ENCODE peak calls at places on chromosomes 4 and X, in seven cellular contexts. G is neuronal stem cell, J is fibroblast of lung, U is SK-N-SH, P is K562, N is HCT116, I is neural progenitor cell. E is an unnamed sample.

GRCh38 chr4:109947457-109947856 is 34.8 kb downstream of the EGF start:
- DNase-seq in U (no peak), N (no peak), P (no peak), G (no peak), I (no peak), J (peak; percentile 65), E (peak; percentile 51)

GRCh38 chr4:20422398-20422797 is 170.7 kb downstream of the SLIT2 start:
- DNase-seq in N (peak; percentile 47), J (peak; percentile 42), U (peak; percentile 46), P (peak; percentile 32), I (peak; percentile 71), G (peak; percentile 33), E (peak; percentile 14)

GRCh38 chr4:78379991-78380739 is 171.4 kb upstream of the ANXA3 start:
- DNase-seq in J (peak; percentile 64), U (no peak), G (no peak), P (no peak), N (no peak), I (no peak), E (peak; percentile 59)

GRCh38 chr4:154492288-154492687 is 689 bp upstream of the DCHS2 start:
- DNase-seq in N (no peak), P (no peak), I (peak; percentile 20), J (no peak), U (peak; percentile 8), G (peak; percentile 6), E (no peak)

GRCh38 chr4:76950052-76950845 is 697 bp downstream of the SEPTIN11 start:
- DNase-seq in P (peak; percentile 59), J (peak; percentile 52), N (no peak), U (peak; percentile 76), I (peak; percentile 70), G (peak; percentile 44), E (peak; percentile 34)

GRCh38 chrX:153460826-153461225 is 9.6 kb downstream of the HAUS7 start:
- DNase-seq in G (no peak), I (peak; percentile 69), P (peak; percentile 48), J (peak; percentile 40), N (no peak), U (peak; percentile 83), E (no peak)

GRCh38 chrX:1059576-1060561 is 152.6 kb downstream of the CRLF2 start:
- DNase-seq in I (no peak), G (no peak), J (no peak), U (no peak), P (peak; percentile 29), N (no peak), E (no peak)

GRCh38 chr4:102143433-102143832 is 201.8 kb downstream of the SLC39A8 start:
- DNase-seq in N (no peak), J (no peak), U (no peak), P (no peak), I (no peak), G (no peak), E (no peak)

GRCh38 chr4:71136071-71136470 is 142.6 kb downstream of the DCK start:
- DNase-seq in J (no peak), N (no peak), I (no peak), P (no peak), U (no peak), G (no peak), E (no peak)

GRCh38 chr4:138835833-138836521 is 179.6 kb upstream of the NOCT start:
- DNase-seq in I (no peak), J (peak; percentile 23), P (no peak), U (peak; percentile 33), N (no peak), G (no peak), E (peak; percentile 18)

GRCh38 chr4:184892999-184893398 is 67.2 kb upstream of the ACSL1 start:
- DNase-seq in P (no peak), J (no peak), N (no peak), G (no peak), U (no peak), I (no peak), E (no peak)

GRCh38 chrX:40166582-40166981 is 68.8 kb upstream of the BCOR start:
- DNase-seq in J (no peak), G (no peak), N (no peak), U (peak; percentile 82), P (no peak), I (no peak), E (no peak)

GRCh38 chr4:154399259-154399974 is 92.2 kb downstream of the DCHS2 start:
- DNase-seq in U (no peak), G (no peak), P (no peak), J (no peak), I (peak; percentile 29), N (no peak), E (no peak)

DNA sequence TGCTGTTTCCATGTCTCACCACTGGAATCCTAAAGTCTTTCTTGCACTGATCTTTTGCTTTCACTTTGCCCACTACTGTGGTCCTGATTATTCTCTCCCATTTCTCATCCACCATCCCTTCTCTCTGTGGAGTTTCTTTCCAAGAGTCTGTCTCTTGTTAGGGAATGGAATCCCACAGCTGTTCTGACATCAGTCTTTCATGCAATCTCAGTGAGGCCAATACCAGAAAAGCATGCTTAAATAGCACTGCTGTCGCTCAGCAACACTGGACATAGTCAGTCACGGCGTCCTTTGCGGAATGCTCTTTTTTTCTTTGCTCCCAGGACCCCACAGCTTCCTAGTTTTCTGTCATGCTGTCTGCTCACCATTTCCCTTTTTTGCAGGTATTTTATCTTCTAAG is 20.1 kb downstream of the SLITRK4 start:
- DNase-seq in G (no peak), U (no peak), P (no peak), I (no peak), J (no peak), N (no peak), E (no peak)
- H3K4me3 ChIP-seq in G (no peak overlapping the region), U (no peak overlapping the region), P (no peak overlapping the region), I (no peak overlapping the region), J (no peak overlapping the region), N (no peak overlapping the region), E (no peak overlapping the region)

GRCh38 chr4:8410066-8410600 is 30.4 kb downstream of the ACOX3 start:
- DNase-seq in U (no peak), J (no peak), N (no peak), G (no peak), I (no peak), P (no peak), E (no peak)

GRCh38 chr4:8410641-8411271 is 29.8 kb downstream of the ACOX3 start:
- DNase-seq in U (peak; percentile 88), P (peak; percentile 86), I (peak; percentile 83), N (peak; percentile 81), G (peak; percentile 71), J (peak; percentile 40), E (no peak)

GRCh38 chr4:8412288-8412687 is 28.2 kb downstream of the ACOX3 start:
- DNase-seq in P (no peak), G (no peak), U (no peak), J (no peak), N (no peak), I (no peak), E (no peak)

GRCh38 chr4:8409271-8410065 is 31.1 kb downstream of the ACOX3 start:
- DNase-seq in G (no peak), N (no peak), P (peak; percentile 77), I (no peak), J (no peak), U (peak; percentile 52), E (no peak)

DNA sequence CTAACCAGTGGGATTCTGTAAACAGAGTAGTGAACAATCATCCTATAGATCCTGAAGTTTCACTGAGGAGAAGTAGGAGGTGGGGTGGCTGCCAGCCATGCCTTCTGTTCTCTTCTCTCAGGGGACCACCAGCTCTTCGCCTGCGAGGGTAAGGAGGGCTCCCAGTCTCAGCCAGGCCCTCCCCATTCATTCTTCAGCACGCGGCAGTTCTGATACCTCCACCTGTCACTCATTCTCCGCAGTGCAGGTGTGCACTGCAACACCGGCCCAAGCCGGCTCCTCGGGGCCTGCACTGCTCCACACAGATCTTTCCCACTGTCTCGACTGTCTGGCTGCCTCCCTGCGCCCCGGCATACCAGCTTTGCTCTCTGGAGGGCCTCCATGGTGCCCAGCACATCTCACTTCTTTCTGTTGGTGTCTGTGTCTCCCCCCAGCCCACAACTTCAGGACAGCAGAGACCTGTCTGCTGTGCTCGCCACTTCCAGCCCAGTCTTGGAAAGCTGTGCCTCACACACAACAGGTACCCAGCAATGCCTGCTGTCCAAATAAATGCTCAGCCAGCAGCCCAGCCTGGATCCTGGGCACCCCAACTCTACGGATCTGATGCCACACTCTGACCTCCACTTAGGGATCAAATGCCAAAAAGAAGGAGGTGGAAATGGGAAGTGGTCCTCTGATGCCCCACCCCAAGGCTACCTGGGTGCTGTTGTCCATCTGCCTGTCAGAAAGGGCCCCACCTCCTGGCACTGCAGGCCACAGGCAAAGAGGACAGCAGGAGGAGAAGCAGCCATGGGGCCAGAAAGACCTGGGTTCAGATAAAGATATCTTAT is 29.0 kb downstream of the ACOX3 start:
- DNase-seq in J (no peak), N (no peak), G (no peak), P (no peak), U (no peak), I (no peak), E (no peak)
- H3K9ac ChIP-seq in J (no peak overlapping the region), N (no peak overlapping the region), G (no peak overlapping the region), P (no peak overlapping the region), U (no peak overlapping the region), I (no peak overlapping the region), E (no peak overlapping the region)

GRCh38 chr4:87100093-87100634 is 120.3 kb downstream of the KLHL8 start:
- DNase-seq in U (no peak), J (no peak), N (no peak), P (no peak), I (peak; percentile 48), G (peak; percentile 27), E (no peak)
- H3K4me3 ChIP-seq in U (no peak overlapping the region), J (no peak overlapping the region), N (no peak overlapping the region), P (no peak overlapping the region), I (no peak overlapping the region), G (no peak overlapping the region), E (no peak overlapping the region)

GRCh38 chr4:6894086-6894478 is 15.5 kb upstream of the TBC1D14 start:
- DNase-seq in G (no peak), J (no peak), I (no peak), N (no peak), P (no peak), U (no peak), E (no peak)

GRCh38 chr4:6892909-6893202 is 16.8 kb upstream of the TBC1D14 start:
- DNase-seq in N (no peak), I (no peak), P (no peak), U (no peak), G (no peak), J (no peak), E (no peak)

GRCh38 chr4:6891436-6892170 is 18.0 kb upstream of the TBC1D14 start:
- DNase-seq in I (no peak), U (no peak), G (no peak), J (peak; percentile 44), N (no peak), P (no peak), E (peak; percentile 25)

GRCh38 chr4:6893449-6894085 is 16.1 kb upstream of the TBC1D14 start:
- DNase-seq in P (no peak), N (no peak), U (no peak), J (peak; percentile 54), I (no peak), G (no peak), E (peak; percentile 44)

DNA sequence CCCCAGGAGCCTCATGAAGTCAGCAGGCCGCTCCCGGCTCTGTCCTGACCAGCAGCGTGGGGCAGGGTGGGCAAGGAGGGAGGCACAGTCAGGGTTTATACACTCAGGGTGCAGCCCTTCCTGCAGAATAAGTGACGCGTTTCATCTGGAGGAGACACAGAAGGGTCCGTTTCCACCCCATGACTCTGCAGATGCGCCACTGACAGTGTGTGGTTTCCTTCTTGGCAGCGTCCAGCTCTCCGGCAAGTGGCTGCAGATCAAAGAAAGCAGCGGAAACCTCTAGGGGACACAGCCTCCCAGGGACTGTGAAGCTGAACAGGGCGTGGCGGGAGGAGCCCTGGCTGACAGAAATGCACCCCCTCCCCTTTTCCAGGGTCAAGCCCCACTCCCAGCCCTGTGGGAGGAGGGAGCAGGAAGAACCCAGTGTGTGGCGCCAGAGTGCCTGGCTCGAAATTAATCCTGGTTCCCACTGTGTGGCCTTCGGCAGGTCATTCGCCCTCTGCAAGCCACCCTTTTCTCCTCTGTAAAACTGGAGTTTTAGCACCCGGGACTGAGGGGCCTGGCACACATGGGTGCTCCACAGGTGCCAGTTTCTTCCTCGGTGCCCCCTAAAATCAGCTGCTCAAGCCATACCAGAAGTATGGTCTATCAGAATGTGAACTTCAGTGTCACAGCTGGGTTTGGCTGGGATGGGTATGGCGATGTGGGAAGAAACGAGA is 17.3 kb upstream of the TBC1D14 start:
- DNase-seq in P (peak; percentile 89), U (no peak), G (no peak), N (no peak), I (peak; percentile 72), J (peak; percentile 73), E (peak; percentile 63)
- H3K9ac ChIP-seq in P (peak overlapping the region; percentile 61), U (no peak overlapping the region), G (peak overlapping the region; percentile 34), N (no peak overlapping the region), I (no peak overlapping the region), J (no peak overlapping the region), E (peak overlapping the region; percentile 11)

E was measured in astrocyte.